ENCODE peak calls at places on chromosome 20, in four cellular contexts. M is CD8-positive, alpha-beta T cell; V is Karpas-422; D is adipocyte. Q is an unnamed sample.

GRCh38 chr20:16613954-16614353 is 40.7 kb upstream of the KIF16B start:
- DNase-seq in M (no peak), V (no peak), D (no peak), Q (no peak)

GRCh38 chr20:376750-377149 is 3.8 kb upstream of the TRIB3 start:
- DNase-seq in M (no peak), V (no peak), D (no peak), Q (no peak)

GRCh38 chr20:63619086-63619485 is 7.8 kb downstream of the GMEB2 start:
- DNase-seq in M (no peak), V (no peak), D (no peak), Q (no peak)

GRCh38 chr20:17642404-17643269 is 39.4 kb downstream of the RRBP1 start:
- DNase-seq in M (no peak), V (no peak), D (no peak), Q (no peak)

GRCh38 chr20:41170386-41171105 is 33.2 kb downstream of the PLCG1 start:
- DNase-seq in M (no peak), V (no peak), D (no peak), Q (no peak)

GRCh38 chr20:8094845-8095244 is 37.2 kb upstream of the PLCB1 start:
- DNase-seq in M (no peak), V (no peak), D (peak; percentile 42), Q (no peak)

GRCh38 chr20:1272368-1273155 is 6.5 kb downstream of the SNPH start:
- DNase-seq in M (no peak), V (no peak), D (no peak), Q (no peak)

GRCh38 chr20:34547844-34548613 is 10.5 kb upstream of the MAP1LC3A start:
- DNase-seq in M (no peak), V (no peak), D (no peak), Q (no peak)

GRCh38 chr20:22464312-22465003 is 119.9 kb downstream of the FOXA2 start:
- DNase-seq in M (no peak), V (no peak), D (no peak), Q (no peak)

DNA sequence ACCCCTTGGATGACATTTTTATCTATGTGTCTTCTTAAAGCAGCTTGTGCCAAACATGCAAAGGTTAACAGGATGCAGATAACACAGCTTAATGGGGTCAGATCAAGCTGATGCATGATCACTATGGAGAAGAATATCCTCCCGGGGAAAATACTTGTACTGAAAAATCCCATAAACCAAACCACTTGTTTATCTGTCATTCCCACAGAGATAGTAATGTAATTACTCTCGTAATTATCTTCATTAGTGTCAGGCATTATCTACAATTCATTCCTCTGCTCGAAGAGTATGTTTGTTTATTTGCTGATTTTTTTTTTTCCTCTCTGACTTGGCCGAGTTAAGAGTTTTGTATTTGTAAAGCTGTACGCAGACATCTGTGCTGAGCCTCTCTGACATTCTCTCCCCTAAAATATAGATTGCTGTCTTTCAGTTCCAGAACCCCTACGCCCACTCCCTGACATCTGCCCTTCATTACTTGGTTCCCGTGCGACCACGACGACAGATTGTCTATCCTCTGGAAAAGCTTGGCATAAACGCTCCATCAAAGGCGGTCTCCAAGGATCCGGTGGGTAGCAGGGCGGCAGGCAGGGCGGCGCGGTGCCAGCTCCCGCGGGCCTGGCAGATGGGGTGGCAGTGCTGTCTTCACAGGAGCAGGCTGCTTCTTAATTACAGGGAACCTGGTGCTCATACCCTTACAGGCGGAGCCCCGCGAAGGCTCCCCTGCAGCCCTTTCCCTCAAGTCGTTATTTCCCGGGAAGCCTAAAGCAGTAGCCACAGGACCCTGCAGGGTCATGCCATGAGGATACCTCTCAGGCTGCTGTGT is 147.2 kb downstream of the CFAP61 start:
- DNase-seq in M (no peak), V (peak; percentile 25), D (no peak), Q (no peak)
- H3K4me1 ChIP-seq in M (no peaks in the 10 kb centered on the region), V (peaks cover 17% of the 10 kb centered on the region), D (no peaks in the 10 kb centered on the region), Q (no peaks in the 10 kb centered on the region)

DNA sequence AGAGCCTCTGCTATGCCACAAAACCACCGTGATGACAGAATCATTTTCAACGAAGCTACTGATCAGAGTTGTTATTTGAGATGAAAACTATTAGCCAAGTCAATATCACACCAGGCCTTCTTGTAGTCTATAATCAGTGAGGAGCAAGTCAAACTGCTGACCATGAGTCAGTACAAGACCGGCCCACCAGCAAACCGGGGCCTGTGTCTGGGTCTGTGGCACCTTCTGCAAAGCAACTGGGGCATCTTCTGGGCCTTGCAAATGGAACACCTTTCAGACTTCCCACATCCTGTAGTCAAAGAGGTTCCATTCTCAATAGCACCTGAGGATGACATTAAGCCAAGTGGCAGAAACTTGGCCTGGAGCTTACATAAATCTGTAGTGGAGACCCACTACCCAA is 38.5 kb downstream of the CPXM1 start:
- DNase-seq in M (no peak), V (no peak), D (no peak), Q (no peak)
- H3K27me3 ChIP-seq in M (no peaks in the 10 kb centered on the region), V (no peaks in the 10 kb centered on the region), D (peaks cover 72% of the 10 kb centered on the region), Q (no peaks in the 10 kb centered on the region)

DNA sequence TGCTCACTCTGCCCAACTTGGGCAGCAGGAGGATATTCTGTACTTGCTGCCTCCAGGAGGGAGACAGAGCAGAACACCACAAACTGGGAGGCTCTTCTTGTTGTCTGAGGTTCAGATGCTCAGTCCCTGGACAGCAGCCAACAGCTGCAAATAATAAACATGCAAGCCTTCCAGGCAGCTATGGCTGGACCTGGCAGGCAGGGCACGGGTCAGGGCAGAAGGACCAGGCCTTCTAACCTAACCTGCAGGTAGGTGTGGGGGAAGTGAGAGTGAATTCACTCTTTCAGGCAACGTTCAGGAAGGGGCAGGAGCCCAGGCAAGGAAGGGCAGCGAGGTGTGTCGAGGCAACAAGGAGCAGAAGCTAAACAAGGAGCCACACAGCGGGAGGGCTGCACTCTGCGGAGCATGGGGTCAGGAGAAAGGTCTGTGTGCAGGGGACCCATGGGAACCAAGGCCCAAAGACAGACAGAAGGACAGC is 31.5 kb downstream of the NINL start:
- DNase-seq in M (no peak), V (peak; percentile 11), D (peak; percentile 77), Q (no peak)
- H3K4me1 ChIP-seq in M (no peaks in the 10 kb centered on the region), V (no peaks in the 10 kb centered on the region), D (peaks cover 22% of the 10 kb centered on the region), Q (no peaks in the 10 kb centered on the region)

GRCh38 chr20:57860576-57860975 is 150.8 kb upstream of the PMEPA1 start:
- DNase-seq in M (no peak), V (no peak), D (no peak), Q (no peak)
- H3K27me3 ChIP-seq in M (no peaks in the 10 kb centered on the region), V (peaks cover 2% of the 10 kb centered on the region), D (peaks cover 28% of the 10 kb centered on the region), Q (no peaks in the 10 kb centered on the region)

GRCh38 chr20:57398901-57399535 is 7.8 kb downstream of the RBM38 start:
- DNase-seq in M (no peak), V (peak; percentile 61), D (no peak), Q (no peak)

GRCh38 chr20:57397693-57398108 is 6.5 kb downstream of the RBM38 start:
- DNase-seq in M (peak; percentile 57), V (peak; percentile 78), D (no peak), Q (peak; percentile 87)

GRCh38 chr20:57399587-57400261 is 8.5 kb downstream of the RBM38 start:
- DNase-seq in M (no peak), V (peak; percentile 77), D (no peak), Q (no peak)

GRCh38 chr20:57397004-57397692 is 6.0 kb downstream of the RBM38 start:
- DNase-seq in M (no peak), V (peak; percentile 76), D (no peak), Q (peak; percentile 47)

DNA sequence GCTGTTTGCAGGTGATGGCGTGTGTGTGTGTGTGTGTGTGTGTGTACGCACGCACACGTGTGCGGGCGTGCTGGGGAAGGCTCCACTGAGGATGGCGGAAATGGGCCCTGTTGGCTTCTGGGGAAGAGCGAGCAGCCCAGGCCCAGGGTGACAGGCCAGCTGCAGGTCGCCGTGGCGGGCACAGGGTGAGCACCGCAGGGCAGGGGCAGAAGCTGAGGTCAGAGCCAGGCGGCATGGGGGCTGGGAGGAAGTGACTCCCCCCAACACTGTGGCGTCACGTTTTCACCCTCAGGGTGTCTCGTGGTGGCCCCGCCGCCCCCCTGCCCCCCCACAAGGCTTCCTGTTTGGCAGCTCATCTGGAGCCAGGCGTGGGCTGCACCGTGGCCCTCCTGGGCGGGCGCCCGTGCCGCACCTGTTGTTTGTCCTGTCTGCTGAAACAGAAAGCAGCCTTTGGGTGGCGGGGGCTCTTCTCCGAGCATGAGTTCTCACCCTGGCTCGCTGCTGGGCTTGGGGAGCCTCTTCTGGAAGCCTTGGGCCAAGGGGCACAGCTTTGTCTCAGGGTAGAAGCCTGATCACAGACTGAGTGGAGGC is 7.1 kb downstream of the RBM38 start:
- DNase-seq in M (peak; percentile 94), V (peak; percentile 94), D (no peak), Q (peak; percentile 97)
- H3K4me1 ChIP-seq in M (peaks cover 96% of the 10 kb centered on the region), V (peaks cover 100% of the 10 kb centered on the region), D (peaks cover 22% of the 10 kb centered on the region), Q (peaks cover 98% of the 10 kb centered on the region)

GRCh38 chr20:39903806-39904205 is 785.2 kb downstream of the MAFB start:
- DNase-seq in M (no peak), V (no peak), D (no peak), Q (no peak)

GRCh38 chr20:39897058-39897457 is 792.0 kb downstream of the MAFB start:
- DNase-seq in M (no peak), V (no peak), D (peak; percentile 93), Q (no peak)

GRCh38 chr20:39898467-39898852 is 790.6 kb downstream of the MAFB start:
- DNase-seq in M (no peak), V (no peak), D (no peak), Q (no peak)

GRCh38 chr20:39897781-39898466 is 791.1 kb downstream of the MAFB start:
- DNase-seq in M (no peak), V (no peak), D (peak; percentile 66), Q (no peak)

DNA sequence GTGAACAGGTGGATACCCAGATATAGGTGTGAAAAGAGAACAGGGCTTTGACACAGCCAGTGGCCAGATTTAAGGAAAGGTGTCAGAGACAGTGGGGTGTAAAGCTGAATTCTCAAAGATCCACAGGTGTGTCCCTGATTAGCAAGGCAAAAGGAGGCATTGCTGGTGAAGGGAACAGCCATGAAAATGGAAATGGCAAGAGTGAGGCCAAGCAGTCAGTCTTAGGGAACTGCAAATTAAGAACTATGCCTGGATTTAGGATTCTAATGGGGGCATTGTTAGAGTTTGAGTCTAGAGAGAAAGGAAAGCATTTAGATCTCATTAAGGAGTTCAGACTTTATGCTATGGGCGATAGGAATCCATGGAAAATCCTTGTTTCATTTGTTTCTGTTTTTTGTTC is 789.2 kb downstream of the MAFB start:
- DNase-seq in M (no peak), V (no peak), D (no peak), Q (no peak)
- H3K27me3 ChIP-seq in M (no peaks in the 10 kb centered on the region), V (peaks cover 4% of the 10 kb centered on the region), D (no peaks in the 10 kb centered on the region), Q (no peaks in the 10 kb centered on the region)

GRCh38 chr20:62367136-62367482 is at the start of gene LAMA5:
- DNase-seq in M (no peak), V (peak; percentile 70), D (peak; percentile 83), Q (no peak)

GRCh38 chr20:62363920-62364851 is 2.9 kb downstream of the LAMA5 start:
- DNase-seq in M (no peak), V (no peak), D (no peak), Q (no peak)

GRCh38 chr20:62366370-62367135 is 559 bp downstream of the LAMA5 start:
- DNase-seq in M (no peak), V (peak; percentile 56), D (peak; percentile 21), Q (no peak)

GRCh38 chr20:62364911-62365736 is 2.0 kb downstream of the LAMA5 start:
- DNase-seq in M (no peak), V (no peak), D (no peak), Q (no peak)

GRCh38 chr20:62365814-62366369 is 1.2 kb downstream of the LAMA5 start:
- DNase-seq in M (no peak), V (peak; percentile 60), D (no peak), Q (no peak)
- H3K4me1 ChIP-seq in M (peaks cover 17% of the 10 kb centered on the region), V (peaks cover 26% of the 10 kb centered on the region), D (peaks cover 36% of the 10 kb centered on the region), Q (peaks cover 18% of the 10 kb centered on the region)